ENCODE peak calls at places on chromosomes 1 and 21, in seven cellular contexts. A is NCI-H146; W is GM23248; R is activated naive CD4-positive, alpha-beta T cell treated with anti-CD3 and anti-CD28 coated beads, Interleukin-2, amount 50 U/mL, for 16 hours; I is EL; Q is NCI-H1092 treated with DMSO at 0.1 percent for 48 hours; Z is T-helper 2 cell. H is an unnamed sample.

GRCh38 chr1:20355828-20356735 is 65.4 kb downstream of the VWA5B1 start:
- DNase-seq in R (no peak), A (no peak), Q (no peak), W (peak), Z (no peak), I (no peak), H (no peak)

GRCh38 chr1:77438239-77438913 is 156.6 kb downstream of the AK5 start:
- DNase-seq in W (peak), R (no peak), Q (no peak), A (no peak), I (peak), Z (no peak), H (no peak)

GRCh38 chr1:94578856-94579255 is 37.3 kb upstream of the F3 start:
- DNase-seq in W (peak), I (peak), Q (no peak), Z (no peak), A (no peak), R (no peak), H (no peak)

GRCh38 chr21:41961282-41961701 is 7.5 kb upstream of the C2CD2 start:
- DNase-seq in W (peak), I (peak), Q (no peak), R (no peak), Z (no peak), A (no peak), H (no peak)

GRCh38 chr1:16237343-16237830 is 404 bp upstream of the CPLANE2 start:
- DNase-seq in A (no peak), Z (no peak), W (peak), I (peak), R (no peak), Q (no peak), H (no peak)

GRCh38 chr1:172742599-172743500 is 83.9 kb downstream of the FASLG start:
- DNase-seq in Q (peak), Z (no peak), A (peak), I (peak), W (peak), R (no peak), H (no peak)

GRCh38 chr1:34500451-34500850 is 254.4 kb upstream of the GJB5 start:
- DNase-seq in Z (no peak), Q (peak), I (no peak), A (no peak), W (peak), R (no peak), H (peak)

GRCh38 chr21:44657635-44658183 is at the start of gene KRTAP12-3:
- DNase-seq in R (no peak), W (no peak), I (no peak), A (no peak), Z (peak), Q (no peak), H (no peak)

GRCh38 chr1:155226910-155227260 is 18.4 kb downstream of the MTX1 start:
- DNase-seq in Q (peak), Z (peak), I (peak), R (no peak), W (peak), A (peak), H (no peak)

GRCh38 chr1:186292875-186293274 is 82.2 kb downstream of the TPR start:
- DNase-seq in Q (no peak), I (no peak), R (peak), Z (no peak), A (no peak), W (no peak), H (no peak)

GRCh38 chr1:5108740-5109139 is 454.3 kb downstream of the AJAP1 start:
- DNase-seq in A (peak), Q (no peak), I (no peak), Z (no peak), W (no peak), R (no peak), H (no peak)

GRCh38 chr1:46412853-46413595 is 18.9 kb downstream of the FAAH start:
- DNase-seq in R (no peak), I (no peak), A (no peak), Z (no peak), W (peak), Q (no peak), H (no peak)

GRCh38 chr21:26842300-26842699 is 2.9 kb downstream of the ADAMTS1 start:
- DNase-seq in Z (no peak), R (no peak), Q (no peak), I (peak), A (no peak), W (peak), H (no peak)

GRCh38 chr1:231625975-231626534 is 535 bp upstream of the DISC1 start:
- DNase-seq in I (peak), A (peak), Z (no peak), W (no peak), Q (peak), R (no peak), H (no peak)

H was measured in H54.